ENCODE peak calls at places on chromosomes 1 and 21, in ten cellular contexts. One of them, this sample, is unnamed.

GRCh38 chr1:27503961-27504587 is 14.1 kb upstream of the WASF2 start:
- DNase-seq in type B pancreatic cell: no peak
- DNase-seq in choroid plexus epithelial cell: peak; percentile 53
- DNase-seq in uterus: peak; percentile 42
- DNase-seq in tibial artery: no peak
- DNase-seq in GM06990: no peak
- DNase-seq in AG04450: no peak
- DNase-seq in Calu3: no peak
- DNase-seq in progenitor cell of endocrine pancreas: no peak
- DNase-seq in cardiac muscle cell: no peak
- DNase-seq in this sample: no peak

GRCh38 chr1:70737125-70737524 is 310.5 kb downstream of the PTGER3 start:
- DNase-seq in type B pancreatic cell: no peak
- DNase-seq in choroid plexus epithelial cell: no peak
- DNase-seq in uterus: no peak
- DNase-seq in tibial artery: no peak
- DNase-seq in GM06990: no peak
- DNase-seq in AG04450: no peak
- DNase-seq in Calu3: no peak
- DNase-seq in progenitor cell of endocrine pancreas: no peak
- DNase-seq in cardiac muscle cell: no peak
- DNase-seq in this sample: no peak

GRCh38 chr1:175072131-175072941 is 4.7 kb downstream of the TNN start:
- DNase-seq in type B pancreatic cell: no peak
- DNase-seq in choroid plexus epithelial cell: peak; percentile 79
- DNase-seq in uterus: peak; percentile 58
- DNase-seq in tibial artery: peak; percentile 25
- DNase-seq in GM06990: peak; percentile 29
- DNase-seq in AG04450: peak; percentile 23
- DNase-seq in Calu3: no peak
- DNase-seq in progenitor cell of endocrine pancreas: no peak
- DNase-seq in cardiac muscle cell: peak; percentile 9
- DNase-seq in this sample: peak; percentile 50

GRCh38 chr1:247338723-247339270 is 7.1 kb upstream of the ZNF496 start:
- DNase-seq in type B pancreatic cell: no peak
- DNase-seq in choroid plexus epithelial cell: no peak
- DNase-seq in uterus: no peak
- DNase-seq in tibial artery: no peak
- DNase-seq in GM06990: no peak
- DNase-seq in AG04450: no peak
- DNase-seq in Calu3: no peak
- DNase-seq in progenitor cell of endocrine pancreas: no peak
- DNase-seq in cardiac muscle cell: no peak
- DNase-seq in this sample: no peak

GRCh38 chr1:29767769-29768425 is 531.6 kb downstream of the PTPRU start:
- DNase-seq in type B pancreatic cell: no peak
- DNase-seq in choroid plexus epithelial cell: no peak
- DNase-seq in uterus: no peak
- DNase-seq in tibial artery: no peak
- DNase-seq in GM06990: no peak
- DNase-seq in AG04450: no peak
- DNase-seq in Calu3: no peak
- DNase-seq in progenitor cell of endocrine pancreas: no peak
- DNase-seq in cardiac muscle cell: no peak
- DNase-seq in this sample: no peak

GRCh38 chr1:173112129-173112528 is 61.4 kb upstream of the TNFSF18 start:
- DNase-seq in type B pancreatic cell: no peak
- DNase-seq in choroid plexus epithelial cell: peak; percentile 59
- DNase-seq in uterus: no peak
- DNase-seq in tibial artery: no peak
- DNase-seq in GM06990: peak; percentile 52
- DNase-seq in AG04450: no peak
- DNase-seq in Calu3: no peak
- DNase-seq in progenitor cell of endocrine pancreas: no peak
- DNase-seq in cardiac muscle cell: no peak
- DNase-seq in this sample: no peak

GRCh38 chr21:44299085-44299457 is 782 bp upstream of the PFKL start:
- DNase-seq in type B pancreatic cell: no peak
- DNase-seq in choroid plexus epithelial cell: peak; percentile 40
- DNase-seq in uterus: no peak
- DNase-seq in tibial artery: no peak
- DNase-seq in GM06990: no peak
- DNase-seq in AG04450: no peak
- DNase-seq in Calu3: no peak
- DNase-seq in progenitor cell of endocrine pancreas: no peak
- DNase-seq in cardiac muscle cell: no peak
- DNase-seq in this sample: no peak

GRCh38 chr1:240414237-240414636 is 197.7 kb downstream of the GREM2 start:
- DNase-seq in type B pancreatic cell: no peak
- DNase-seq in choroid plexus epithelial cell: peak; percentile 69
- DNase-seq in uterus: no peak
- DNase-seq in tibial artery: no peak
- DNase-seq in GM06990: no peak
- DNase-seq in AG04450: peak; percentile 30
- DNase-seq in Calu3: no peak
- DNase-seq in progenitor cell of endocrine pancreas: no peak
- DNase-seq in cardiac muscle cell: no peak
- DNase-seq in this sample: no peak

GRCh38 chr1:16114527-16115467 is 41.1 kb downstream of the EPHA2 start:
- DNase-seq in type B pancreatic cell: no peak
- DNase-seq in choroid plexus epithelial cell: no peak
- DNase-seq in uterus: no peak
- DNase-seq in tibial artery: no peak
- DNase-seq in GM06990: no peak
- DNase-seq in AG04450: no peak
- DNase-seq in Calu3: no peak
- DNase-seq in progenitor cell of endocrine pancreas: no peak
- DNase-seq in cardiac muscle cell: no peak
- DNase-seq in this sample: no peak

GRCh38 chr1:115838805-115839705 is 1.9 kb downstream of the NHLH2 start:
- DNase-seq in type B pancreatic cell: no peak
- DNase-seq in choroid plexus epithelial cell: peak; percentile 13
- DNase-seq in uterus: no peak
- DNase-seq in tibial artery: no peak
- DNase-seq in GM06990: peak; percentile 6
- DNase-seq in AG04450: no peak
- DNase-seq in Calu3: peak; percentile 13
- DNase-seq in progenitor cell of endocrine pancreas: peak; percentile 34
- DNase-seq in cardiac muscle cell: peak; percentile 53
- DNase-seq in this sample: peak; percentile 64

GRCh38 chr1:168470821-168471473 is 72.8 kb downstream of the XCL2 start:
- DNase-seq in type B pancreatic cell: no peak
- DNase-seq in choroid plexus epithelial cell: peak; percentile 68
- DNase-seq in uterus: no peak
- DNase-seq in tibial artery: no peak
- DNase-seq in GM06990: no peak
- DNase-seq in AG04450: peak; percentile 59
- DNase-seq in Calu3: peak; percentile 56
- DNase-seq in progenitor cell of endocrine pancreas: no peak
- DNase-seq in cardiac muscle cell: no peak
- DNase-seq in this sample: no peak

DNA sequence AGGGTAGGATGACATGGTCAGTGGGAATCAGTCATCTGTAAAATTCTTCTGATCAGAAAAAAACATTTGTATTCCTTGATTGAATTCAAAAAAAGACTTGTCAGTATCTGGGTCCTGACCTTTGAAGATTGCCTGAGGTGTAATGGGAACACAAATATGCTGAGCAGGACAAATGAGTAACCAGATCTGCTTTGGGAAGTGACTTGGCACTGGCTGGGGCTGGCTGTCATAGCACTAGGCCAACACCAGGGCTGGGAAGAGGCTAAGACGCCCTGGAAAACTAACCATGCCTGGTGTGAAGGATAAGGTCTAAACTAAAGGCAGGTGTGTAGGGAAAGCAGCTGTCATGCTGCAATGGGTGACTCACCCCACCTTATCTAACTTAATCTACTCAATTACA is 452.9 kb upstream of the BEND5 start:
- DNase-seq in type B pancreatic cell: no peak
- DNase-seq in choroid plexus epithelial cell: no peak
- DNase-seq in uterus: no peak
- DNase-seq in tibial artery: no peak
- DNase-seq in GM06990: no peak
- DNase-seq in AG04450: no peak
- DNase-seq in Calu3: peak; percentile 60
- DNase-seq in progenitor cell of endocrine pancreas: no peak
- DNase-seq in cardiac muscle cell: no peak
- DNase-seq in this sample: no peak
- TF ChIP-seq CTCF in type B pancreatic cell: no peak
- TF ChIP-seq CTCF in choroid plexus epithelial cell: no peak
- TF ChIP-seq CTCF in uterus: no peak
- TF ChIP-seq CTCF in tibial artery: no peak
- TF ChIP-seq CTCF in GM06990: no peak
- TF ChIP-seq CTCF in AG04450: no peak
- TF ChIP-seq CTCF in Calu3: no peak
- TF ChIP-seq CTCF in progenitor cell of endocrine pancreas: no peak
- TF ChIP-seq CTCF in cardiac muscle cell: no peak
- TF ChIP-seq CTCF in this sample: no peak

DNA sequence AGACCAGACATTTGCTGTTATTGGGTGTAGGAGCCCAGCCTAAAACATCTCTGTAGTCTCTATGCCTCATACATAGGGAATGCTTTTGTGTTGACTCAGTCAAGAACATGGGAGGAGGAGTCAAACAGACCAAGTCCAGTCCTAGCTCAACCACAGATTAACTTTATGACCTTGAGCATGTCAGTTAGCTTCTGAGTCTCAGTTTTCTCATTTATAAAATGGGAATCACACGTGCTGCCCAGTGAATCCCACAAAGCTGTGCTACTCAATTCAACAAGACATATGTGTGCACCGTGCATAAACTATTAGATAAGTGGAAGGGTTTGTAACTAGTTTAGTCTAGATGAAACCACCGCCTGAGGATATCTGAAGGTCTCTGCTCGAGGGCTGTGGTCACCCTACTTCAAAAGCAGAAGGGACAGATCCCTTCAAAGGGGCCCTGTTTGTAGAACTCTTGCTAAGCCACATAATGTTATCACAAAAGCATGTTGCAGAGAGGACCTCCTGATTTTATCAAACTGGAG is 109.5 kb upstream of the NFIA start:
- DNase-seq in type B pancreatic cell: no peak
- DNase-seq in choroid plexus epithelial cell: peak; percentile 89
- DNase-seq in uterus: no peak
- DNase-seq in tibial artery: no peak
- DNase-seq in GM06990: no peak
- DNase-seq in AG04450: peak; percentile 32
- DNase-seq in Calu3: no peak
- DNase-seq in progenitor cell of endocrine pancreas: no peak
- DNase-seq in cardiac muscle cell: no peak
- DNase-seq in this sample: no peak
- TF ChIP-seq CTCF in type B pancreatic cell: no peak
- TF ChIP-seq CTCF in choroid plexus epithelial cell: no peak
- TF ChIP-seq CTCF in uterus: no peak
- TF ChIP-seq CTCF in tibial artery: no peak
- TF ChIP-seq CTCF in GM06990: no peak
- TF ChIP-seq CTCF in AG04450: no peak
- TF ChIP-seq CTCF in Calu3: no peak
- TF ChIP-seq CTCF in progenitor cell of endocrine pancreas: no peak
- TF ChIP-seq CTCF in cardiac muscle cell: no peak
- TF ChIP-seq CTCF in this sample: no peak

DNA sequence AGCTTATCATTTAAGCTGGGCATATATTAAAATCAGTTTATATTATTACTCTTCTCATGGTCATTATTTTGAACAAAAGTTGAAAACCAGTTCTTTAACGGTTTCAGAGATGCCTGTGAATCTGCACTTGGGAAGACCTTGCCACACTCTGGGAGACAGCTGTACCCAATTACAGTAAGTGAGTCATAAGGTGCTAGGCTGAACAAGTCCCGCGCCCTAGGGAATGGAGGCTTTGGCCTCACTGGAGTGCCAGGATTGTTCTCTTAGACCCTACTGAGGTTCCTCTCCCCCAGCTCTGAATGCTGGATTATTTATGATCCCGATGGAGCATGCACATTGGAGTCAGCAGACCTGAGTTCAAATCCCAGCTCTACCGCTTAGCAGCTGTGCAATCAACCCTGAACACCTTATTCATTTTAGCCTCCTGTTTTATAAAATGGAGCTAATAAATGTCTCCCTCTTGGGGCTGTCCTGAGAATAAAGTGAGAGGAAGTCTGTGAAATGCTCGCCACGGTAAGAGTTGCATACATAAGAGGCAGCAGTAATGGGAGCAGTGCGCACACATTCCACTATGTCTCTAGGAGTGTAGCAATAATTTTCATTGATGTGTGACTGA is 266.2 kb downstream of the FOXD2 start:
- DNase-seq in type B pancreatic cell: no peak
- DNase-seq in choroid plexus epithelial cell: peak; percentile 75
- DNase-seq in uterus: no peak
- DNase-seq in tibial artery: peak; percentile 24
- DNase-seq in GM06990: no peak
- DNase-seq in AG04450: no peak
- DNase-seq in Calu3: no peak
- DNase-seq in progenitor cell of endocrine pancreas: no peak
- DNase-seq in cardiac muscle cell: no peak
- DNase-seq in this sample: no peak
- TF ChIP-seq CTCF in type B pancreatic cell: peak; percentile 51
- TF ChIP-seq CTCF in choroid plexus epithelial cell: peak; percentile 60
- TF ChIP-seq CTCF in uterus: no peak
- TF ChIP-seq CTCF in tibial artery: peak; percentile 56
- TF ChIP-seq CTCF in GM06990: peak; percentile 16
- TF ChIP-seq CTCF in AG04450: peak; percentile 43
- TF ChIP-seq CTCF in Calu3: no peak
- TF ChIP-seq CTCF in progenitor cell of endocrine pancreas: peak; percentile 31
- TF ChIP-seq CTCF in cardiac muscle cell: peak; percentile 26
- TF ChIP-seq CTCF in this sample: no peak

GRCh38 chr1:206727981-206728380 is 42.6 kb upstream of the IL19 start:
- DNase-seq in type B pancreatic cell: no peak
- DNase-seq in choroid plexus epithelial cell: no peak
- DNase-seq in uterus: no peak
- DNase-seq in tibial artery: no peak
- DNase-seq in GM06990: no peak
- DNase-seq in AG04450: no peak
- DNase-seq in Calu3: no peak
- DNase-seq in progenitor cell of endocrine pancreas: no peak
- DNase-seq in cardiac muscle cell: no peak
- DNase-seq in this sample: no peak

GRCh38 chr1:206722751-206723499 is 38.2 kb downstream of the MAPKAPK2 start:
- DNase-seq in type B pancreatic cell: no peak
- DNase-seq in choroid plexus epithelial cell: no peak
- DNase-seq in uterus: no peak
- DNase-seq in tibial artery: no peak
- DNase-seq in GM06990: no peak
- DNase-seq in AG04450: no peak
- DNase-seq in Calu3: no peak
- DNase-seq in progenitor cell of endocrine pancreas: no peak
- DNase-seq in cardiac muscle cell: no peak
- DNase-seq in this sample: no peak

GRCh38 chr1:206725053-206725963 is 40.6 kb downstream of the MAPKAPK2 start:
- DNase-seq in type B pancreatic cell: no peak
- DNase-seq in choroid plexus epithelial cell: peak; percentile 72
- DNase-seq in uterus: no peak
- DNase-seq in tibial artery: no peak
- DNase-seq in GM06990: no peak
- DNase-seq in AG04450: no peak
- DNase-seq in Calu3: peak; percentile 66
- DNase-seq in progenitor cell of endocrine pancreas: no peak
- DNase-seq in cardiac muscle cell: peak; percentile 66
- DNase-seq in this sample: peak; percentile 67

GRCh38 chr1:206721454-206721853 is 36.7 kb downstream of the MAPKAPK2 start:
- DNase-seq in type B pancreatic cell: no peak
- DNase-seq in choroid plexus epithelial cell: no peak
- DNase-seq in uterus: no peak
- DNase-seq in tibial artery: no peak
- DNase-seq in GM06990: no peak
- DNase-seq in AG04450: no peak
- DNase-seq in Calu3: no peak
- DNase-seq in progenitor cell of endocrine pancreas: no peak
- DNase-seq in cardiac muscle cell: no peak
- DNase-seq in this sample: no peak

GRCh38 chr1:206723500-206724472 is 39.1 kb downstream of the MAPKAPK2 start:
- DNase-seq in type B pancreatic cell: no peak
- DNase-seq in choroid plexus epithelial cell: peak; percentile 87
- DNase-seq in uterus: peak; percentile 65
- DNase-seq in tibial artery: peak; percentile 53
- DNase-seq in GM06990: no peak
- DNase-seq in AG04450: no peak
- DNase-seq in Calu3: peak; percentile 56
- DNase-seq in progenitor cell of endocrine pancreas: no peak
- DNase-seq in cardiac muscle cell: peak; percentile 81
- DNase-seq in this sample: no peak
- TF ChIP-seq CTCF in type B pancreatic cell: no peak
- TF ChIP-seq CTCF in choroid plexus epithelial cell: peak; percentile 17
- TF ChIP-seq CTCF in uterus: peak; percentile 23
- TF ChIP-seq CTCF in tibial artery: peak; percentile 31
- TF ChIP-seq CTCF in GM06990: no peak
- TF ChIP-seq CTCF in AG04450: no peak
- TF ChIP-seq CTCF in Calu3: no peak
- TF ChIP-seq CTCF in progenitor cell of endocrine pancreas: no peak
- TF ChIP-seq CTCF in cardiac muscle cell: no peak
- TF ChIP-seq CTCF in this sample: no peak

This sample was measured in endothelial cell.